ENCODE peak calls at places on chromosomes 1 and 21, in five cellular contexts. X is activated CD4-positive, alpha-beta T cell treated with anti-CD3 and anti-CD28 coated beads, Interleukin-2, amount 50 U/mL, for 24 hours; R is MV-4-11; Q is amygdala; O is iPS-NIHi11. F is an unnamed sample.

GRCh38 chr1:7596126-7596755 is 174.9 kb upstream of the VAMP3 start:
- DNase-seq in R (no peak), X (no peak), Q (no peak), O (no peak), F (no peak)

GRCh38 chr1:12167493-12168429 is 970 bp downstream of the TNFRSF1B start:
- DNase-seq in X (no peak), Q (no peak), R (peak), O (no peak), F (peak)

GRCh38 chr21:40186036-40186435 is 318.8 kb downstream of the PCP4 start:
- DNase-seq in O (no peak), X (no peak), Q (no peak), R (no peak), F (peak)

GRCh38 chr1:183339556-183340167 is 78.5 kb downstream of the NMNAT2 start:
- DNase-seq in X (no peak), Q (no peak), R (no peak), O (no peak), F (no peak)

GRCh38 chr1:80534606-80535360 is 1266.0 kb upstream of the ADGRL2 start:
- DNase-seq in X (no peak), O (peak), R (no peak), Q (no peak), F (peak)

GRCh38 chr1:218400624-218401023 is 55.5 kb downstream of the TGFB2 start:
- DNase-seq in Q (no peak), O (no peak), X (no peak), R (no peak), F (no peak)

GRCh38 chr1:28104866-28105467 is 16.6 kb upstream of the EYA3 start:
- DNase-seq in R (peak), O (peak), Q (peak), X (no peak), F (peak)

GRCh38 chr21:44012474-44013379 is 618 bp downstream of the TRAPPC10 start:
- DNase-seq in O (peak), Q (no peak), X (peak), R (peak), F (peak)

GRCh38 chr1:191284175-191284574 is 806.5 kb upstream of the BRINP3 start:
- DNase-seq in X (no peak), R (no peak), O (no peak), Q (no peak), F (no peak)

GRCh38 chr1:234885601-234886000 is 243.0 kb downstream of the TOMM20 start:
- DNase-seq in X (no peak), Q (no peak), O (no peak), R (no peak), F (peak)

GRCh38 chr1:177865807-177866206 is 104.1 kb downstream of the SEC16B start:
- DNase-seq in O (no peak), R (no peak), X (no peak), Q (no peak), F (no peak)

GRCh38 chr1:22287273-22287672 is 144.4 kb upstream of the WNT4 start:
- DNase-seq in Q (no peak), O (no peak), X (no peak), R (no peak), F (no peak)

GRCh38 chr21:36697473-36698159 is 1.3 kb upstream of the SIM2 start:
- DNase-seq in O (peak), X (no peak), Q (no peak), R (no peak), F (peak)

GRCh38 chr1:225863167-225863566 is 19.0 kb downstream of the TMEM63A start:
- DNase-seq in Q (no peak), O (no peak), X (no peak), R (no peak), F (no peak)

GRCh38 chr1:198713081-198713480 is 74.2 kb downstream of the PTPRC start:
- DNase-seq in R (no peak), Q (no peak), O (no peak), X (no peak), F (no peak)

GRCh38 chr1:61842863-61843514 is 100.7 kb downstream of the PATJ start:
- DNase-seq in O (no peak), X (no peak), R (no peak), Q (no peak), F (no peak)

GRCh38 chr1:118333601-118334241 is 148.7 kb upstream of the SPAG17 start:
- DNase-seq in R (no peak), O (no peak), X (no peak), Q (no peak), F (peak)

GRCh38 chr1:89757532-89757931 is 63.3 kb upstream of the LRRC8D start:
- DNase-seq in O (no peak), X (peak), R (peak), Q (no peak), F (peak)

GRCh38 chr1:150548632-150549495 is at the start of gene ADAMTSL4:
- DNase-seq in R (peak), Q (no peak), X (no peak), O (peak), F (peak)

GRCh38 chr1:62304515-62304914 is 14.7 kb downstream of the KANK4 start:
- DNase-seq in O (no peak), R (no peak), Q (no peak), X (no peak), F (no peak)

GRCh38 chr1:52402860-52403240 is 1.4 kb downstream of the ORC1 start:
- DNase-seq in O (no peak), Q (no peak), X (no peak), R (no peak), F (peak)

GRCh38 chr1:107365874-107366273 is 225.0 kb downstream of the NTNG1 start:
- DNase-seq in R (no peak), O (no peak), X (no peak), Q (no peak), F (peak)

GRCh38 chr1:186577633-186578032 is 102.6 kb downstream of the PTGS2 start:
- DNase-seq in X (no peak), O (no peak), R (no peak), Q (no peak), F (no peak)

GRCh38 chr1:110783292-110783918 is 89.5 kb upstream of the CD53 start:
- DNase-seq in X (peak), Q (no peak), O (peak), R (peak), F (peak)

GRCh38 chr1:183582021-183582746 is 8.1 kb downstream of the NCF2 start:
- DNase-seq in X (no peak), R (no peak), Q (no peak), O (peak), F (no peak)

GRCh38 chr1:209597496-209597895 is 14.0 kb downstream of the CAMK1G start:
- DNase-seq in X (no peak), Q (no peak), O (no peak), R (no peak), F (no peak)

GRCh38 chr1:119046429-119047039 is 58.4 kb upstream of the TBX15 start:
- DNase-seq in O (no peak), R (no peak), X (no peak), Q (no peak), F (no peak)

GRCh38 chr1:8017495-8018310 is 8.4 kb downstream of the ERRFI1 start:
- DNase-seq in O (no peak), R (no peak), Q (no peak), X (no peak), F (peak)

GRCh38 chr1:67724928-67725560 is 40.0 kb downstream of the GADD45A start:
- DNase-seq in X (no peak), O (no peak), R (no peak), Q (no peak), F (peak)

GRCh38 chr1:92169161-92169560 is 48.6 kb upstream of the C1orf146 start:
- DNase-seq in R (peak), O (no peak), X (no peak), Q (no peak), F (no peak)

GRCh38 chr1:8815582-8816285 is 1.7 kb downstream of the RERE start:
- DNase-seq in O (no peak), R (no peak), Q (no peak), X (no peak), F (peak)

GRCh38 chr1:6205849-6206845 is at the start of gene RNF207:
- DNase-seq in X (peak), O (peak), R (no peak), Q (no peak), F (peak)

GRCh38 chr21:27077501-27077900 is 110.6 kb upstream of the ADAMTS5 start:
- DNase-seq in O (no peak), R (no peak), X (no peak), Q (no peak), F (no peak)

GRCh38 chr1:40266786-40267535 is 8.9 kb downstream of the ZMPSTE24 start:
- DNase-seq in X (no peak), Q (no peak), O (no peak), R (no peak), F (no peak)

GRCh38 chr1:79663916-79664315 is 657.4 kb upstream of the ADGRL4 start:
- DNase-seq in X (no peak), Q (no peak), O (peak), R (no peak), F (no peak)

GRCh38 chr1:55544826-55545225 is 329.7 kb upstream of the USP24 start:
- DNase-seq in R (peak), O (no peak), X (no peak), Q (no peak), F (no peak)

GRCh38 chr1:88463401-88463800 is 220.7 kb upstream of the PKN2 start:
- DNase-seq in X (no peak), R (no peak), Q (no peak), O (no peak), F (no peak)

F was measured in left kidney.